ENCODE peak calls at places on chromosomes 6 and 20, in four cellular contexts. O is K562, V is neural progenitor cell, L is lower lobe of right lung. H is an unnamed sample.

GRCh38 chr6:40550096-40550731 is 37.0 kb downstream of the LRFN2 start:
- DNase-seq in O (peak; percentile 56), V (peak; percentile 66), L (no peak), H (peak; percentile 35)

GRCh38 chr6:149545258-149545753 is 537 bp downstream of the PPIL4 start:
- DNase-seq in O (peak; percentile 58), V (peak; percentile 36), L (peak; percentile 52), H (peak; percentile 50)

GRCh38 chr6:144447487-144447886 is 162.4 kb downstream of the UTRN start:
- DNase-seq in O (no peak), V (no peak), L (no peak), H (no peak)

GRCh38 chr6:5142915-5143314 is 57.8 kb downstream of the PPP1R3G start:
- DNase-seq in O (no peak), V (no peak), L (no peak), H (no peak)

GRCh38 chr20:35093245-35093884 is 758 bp upstream of the TRPC4AP start:
- DNase-seq in O (peak; percentile 28), V (no peak), L (no peak), H (no peak)

GRCh38 chr6:2688416-2689064 is 62.2 kb downstream of the MYLK4 start:
- DNase-seq in O (no peak), V (no peak), L (no peak), H (peak; percentile 35)

GRCh38 chr20:52031574-52032303 is 159.8 kb downstream of the ZFP64 start:
- DNase-seq in O (no peak), V (no peak), L (no peak), H (no peak)

GRCh38 chr6:81766482-81767069 is 14.1 kb upstream of the TENT5A start:
- DNase-seq in O (no peak), V (no peak), L (no peak), H (peak; percentile 52)

GRCh38 chr20:33130553-33130952 is 37.4 kb upstream of the BPIFA2 start:
- DNase-seq in O (no peak), V (no peak), L (no peak), H (no peak)

GRCh38 chr6:28081486-28081751 is 1.1 kb downstream of the ZNF165 start:
- DNase-seq in O (peak; percentile 32), V (no peak), L (no peak), H (no peak)

GRCh38 chr6:80638222-80639055 is 532.0 kb downstream of the BCKDHB start:
- DNase-seq in O (no peak), V (no peak), L (peak; percentile 54), H (peak; percentile 51)

GRCh38 chr6:145336119-145336518 is 399.2 kb downstream of the EPM2A start:
- DNase-seq in O (no peak), V (no peak), L (no peak), H (no peak)

GRCh38 chr6:110552076-110552475 is 75.7 kb upstream of the SLC22A16 start:
- DNase-seq in O (no peak), V (no peak), L (no peak), H (no peak)

GRCh38 chr6:110549277-110549676 is 72.9 kb upstream of the SLC22A16 start:
- DNase-seq in O (peak; percentile 53), V (no peak), L (no peak), H (no peak)

GRCh38 chr6:110548124-110548847 is 71.9 kb upstream of the SLC22A16 start:
- DNase-seq in O (no peak), V (no peak), L (no peak), H (no peak)

GRCh38 chr6:110551088-110551487 is 74.7 kb upstream of the SLC22A16 start:
- DNase-seq in O (no peak), V (no peak), L (no peak), H (no peak)

GRCh38 chr6:110550353-110550752 is 73.9 kb upstream of the SLC22A16 start:
- DNase-seq in O (no peak), V (no peak), L (no peak), H (no peak)
- H3K9me3 ChIP-seq in O (peaks cover 5% of the 10 kb centered on the region), V (no peaks in the 10 kb centered on the region), L (no peaks in the 10 kb centered on the region), H (no peaks in the 10 kb centered on the region)

GRCh38 chr6:125816828-125817280 is 26.1 kb downstream of the NCOA7 start:
- DNase-seq in O (no peak), V (no peak), L (no peak), H (no peak)
- H3K4me1 ChIP-seq in O (peaks cover 38% of the 10 kb centered on the region), V (no peaks in the 10 kb centered on the region), L (peaks cover 80% of the 10 kb centered on the region), H (peaks cover 10% of the 10 kb centered on the region)

GRCh38 chr20:53253668-53254067 is 281.5 kb downstream of the TSHZ2 start:
- DNase-seq in O (peak; percentile 44), V (no peak), L (no peak), H (no peak)
- H3K9me3 ChIP-seq in O (peaks cover 1% of the 10 kb centered on the region), V (no peaks in the 10 kb centered on the region), L (no peaks in the 10 kb centered on the region), H (no peaks in the 10 kb centered on the region)

DNA sequence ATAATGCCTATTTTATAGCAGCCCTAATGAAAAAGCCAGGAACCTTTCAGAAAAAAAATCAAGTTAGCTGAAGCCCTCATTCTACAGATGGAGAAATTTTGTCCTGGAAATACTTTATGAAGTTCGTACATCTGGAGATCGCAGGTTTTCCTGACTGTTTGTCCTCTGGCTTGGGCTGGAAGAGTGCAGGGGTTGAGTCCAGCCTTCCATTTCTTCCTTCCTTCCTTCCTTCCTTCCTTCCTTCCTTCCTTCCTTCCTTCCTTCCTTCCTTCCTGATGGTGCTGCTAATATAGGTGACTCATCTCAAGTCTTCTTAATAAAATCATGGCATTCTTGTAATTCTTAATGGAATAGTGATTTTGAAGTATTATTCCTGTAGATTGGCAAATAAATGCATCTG is 227.4 kb downstream of the CLVS2 start:
- DNase-seq in O (no peak), V (no peak), L (no peak), H (no peak)
- H3K4me1 ChIP-seq in O (no peaks in the 10 kb centered on the region), V (no peaks in the 10 kb centered on the region), L (no peaks in the 10 kb centered on the region), H (no peaks in the 10 kb centered on the region)

GRCh38 chr6:169938262-169938701 is 186.9 kb downstream of the ERMARD start:
- DNase-seq in O (no peak), V (no peak), L (no peak), H (no peak)

GRCh38 chr6:169938731-169939130 is 187.3 kb downstream of the ERMARD start:
- DNase-seq in O (no peak), V (no peak), L (no peak), H (no peak)

GRCh38 chr6:169940554-169941290 is 189.3 kb downstream of the ERMARD start:
- DNase-seq in O (no peak), V (peak; percentile 28), L (no peak), H (peak; percentile 40)

GRCh38 chr6:169937389-169938261 is 186.2 kb downstream of the ERMARD start:
- DNase-seq in O (no peak), V (peak; percentile 29), L (no peak), H (no peak)

DNA sequence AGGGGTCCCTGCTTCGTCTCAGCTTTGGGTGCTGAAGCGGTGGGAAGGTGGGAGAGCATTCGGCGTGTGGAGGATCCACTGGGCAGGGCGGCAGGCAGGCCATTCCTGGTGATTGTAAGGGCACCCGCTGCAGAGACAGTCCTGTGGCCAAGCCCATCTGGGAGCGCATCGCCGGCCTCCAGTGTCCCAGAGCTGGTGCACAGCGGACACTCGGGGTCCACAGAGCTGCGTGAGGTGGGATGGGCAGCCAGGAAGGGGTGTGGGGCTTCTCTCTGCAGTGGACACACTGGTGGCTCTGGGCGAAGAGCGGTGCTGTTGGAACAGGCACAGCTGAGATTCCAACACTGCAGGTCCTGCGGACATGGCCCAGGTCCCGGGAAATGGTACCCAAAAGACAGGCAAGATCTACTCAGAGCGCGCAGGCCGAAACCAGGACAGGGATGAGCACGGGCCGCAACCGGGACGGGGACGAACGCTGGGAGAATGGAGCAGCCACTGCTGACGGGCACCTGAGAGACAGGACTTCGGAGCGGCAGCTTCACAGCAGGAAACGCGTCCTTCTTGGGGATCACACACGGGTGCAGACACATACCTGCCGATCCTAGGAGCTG is 188.2 kb downstream of the ERMARD start:
- DNase-seq in O (no peak), V (no peak), L (no peak), H (no peak)
- H3K9me3 ChIP-seq in O (no peaks in the 10 kb centered on the region), V (no peaks in the 10 kb centered on the region), L (peaks cover 5% of the 10 kb centered on the region), H (no peaks in the 10 kb centered on the region)

DNA sequence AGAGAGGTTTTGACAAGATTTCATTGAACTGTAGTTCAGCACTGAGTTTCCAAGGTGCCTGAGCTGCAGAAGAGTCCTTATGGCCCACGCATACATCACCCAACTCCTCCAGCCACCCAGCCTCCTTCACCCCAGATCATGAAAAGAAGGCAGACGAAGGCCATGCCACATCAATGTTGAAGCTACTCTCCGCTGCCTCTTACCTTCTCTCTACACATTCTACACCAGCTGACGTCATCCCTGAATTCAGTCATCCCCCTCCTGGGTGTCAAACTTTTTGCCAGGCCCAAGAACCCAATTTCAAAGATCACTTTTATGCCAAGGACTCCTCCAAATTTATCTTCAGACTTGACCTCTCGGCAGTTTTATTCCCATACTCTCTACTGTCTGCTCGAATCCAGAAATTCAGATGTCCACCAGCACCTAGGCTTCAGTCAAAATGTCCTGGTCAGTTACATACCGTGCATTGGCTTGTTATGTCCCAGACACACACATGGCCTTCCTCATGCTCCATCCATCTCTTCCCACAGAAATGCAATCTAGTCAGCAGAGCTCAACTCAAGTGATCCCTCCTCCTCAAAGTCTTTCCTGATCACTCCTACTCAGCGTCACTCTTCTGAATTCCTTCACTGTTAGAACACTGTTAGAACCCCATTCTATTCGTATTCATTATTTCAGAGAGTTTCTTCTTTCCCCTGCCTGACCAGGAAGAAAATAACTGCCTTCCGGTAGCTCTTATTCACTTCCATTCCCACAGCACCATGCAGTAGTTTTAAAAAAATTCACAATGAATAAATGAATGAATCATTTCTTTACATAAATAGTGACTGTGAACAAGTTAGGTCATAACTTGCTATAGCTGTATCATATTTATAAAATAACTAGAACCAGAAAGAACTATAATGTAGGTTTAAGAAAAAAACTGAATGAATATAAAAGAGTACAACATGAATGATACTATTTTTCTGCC is 11.5 kb downstream of the ATXN1 start:
- DNase-seq in O (no peak), V (no peak), L (no peak), H (no peak)
- H3K4me1 ChIP-seq in O (no peaks in the 10 kb centered on the region), V (no peaks in the 10 kb centered on the region), L (peaks cover 43% of the 10 kb centered on the region), H (peaks cover 5% of the 10 kb centered on the region)

GRCh38 chr6:168195712-168196111 is 116.7 kb upstream of the FRMD1 start:
- DNase-seq in O (no peak), V (no peak), L (no peak), H (no peak)
- H3K9me3 ChIP-seq in O (no peaks in the 10 kb centered on the region), V (no peaks in the 10 kb centered on the region), L (no peaks in the 10 kb centered on the region), H (no peaks in the 10 kb centered on the region)